ENCODE peak calls at places on chromosome 12, in six cellular contexts. S, Z, M, O, T and R are unnamed samples.

GRCh38 chr12:51341259-51342007 is 5.0 kb downstream of the CELA1 start:
- DNase-seq in S (peak; percentile 80), T (peak; percentile 84), O (peak; percentile 41), M (peak; percentile 70), Z (no peak), R (peak; percentile 79)

GRCh38 chr12:72236071-72236705 is 36.0 kb upstream of the TRHDE start:
- DNase-seq in S (no peak), Z (no peak), M (no peak), O (no peak), T (no peak), R (no peak)

GRCh38 chr12:106137456-106138278 is 1.1 kb downstream of the NUAK1 start:
- DNase-seq in S (peak; percentile 47), Z (no peak), T (peak; percentile 24), O (no peak), M (no peak), R (no peak)

GRCh38 chr12:62586850-62587249 is 120.2 kb downstream of the MON2 start:
- DNase-seq in M (no peak), Z (no peak), T (no peak), S (no peak), O (no peak), R (no peak)

GRCh38 chr12:106271575-106272505 is 24.0 kb upstream of the CKAP4 start:
- DNase-seq in M (no peak), T (no peak), O (no peak), Z (no peak), S (peak; percentile 91), R (no peak)

GRCh38 chr12:125525879-125526278 is 460.6 kb downstream of the AACS start:
- DNase-seq in M (no peak), T (no peak), O (no peak), S (no peak), Z (no peak), R (no peak)

GRCh38 chr12:108122644-108123043 is 6.4 kb upstream of the WSCD2 start:
- DNase-seq in O (no peak), S (no peak), Z (no peak), M (no peak), T (no peak), R (no peak)

GRCh38 chr12:53048033-53048779 is 1.7 kb upstream of the TNS2 start:
- DNase-seq in T (peak; percentile 49), S (no peak), Z (peak; percentile 64), O (no peak), M (no peak), R (no peak)

GRCh38 chr12:10709808-10710207 is 13.3 kb downstream of the YBX3 start:
- DNase-seq in T (no peak), Z (no peak), M (no peak), O (no peak), S (no peak), R (no peak)

GRCh38 chr12:100668939-100669536 is 95.6 kb downstream of the GAS2L3 start:
- DNase-seq in Z (no peak), S (peak; percentile 91), O (peak; percentile 66), M (peak; percentile 77), T (peak; percentile 89), R (peak; percentile 79)

GRCh38 chr12:65829716-65830115 is 5.4 kb downstream of the HMGA2 start:
- DNase-seq in O (no peak), T (no peak), S (no peak), M (no peak), Z (no peak), R (no peak)

GRCh38 chr12:24780969-24781368 is 167.9 kb downstream of the BCAT1 start:
- DNase-seq in T (peak; percentile 8), S (no peak), O (no peak), M (no peak), Z (no peak), R (peak; percentile 47)

GRCh38 chr12:110314308-110314707 is 33.3 kb downstream of the ATP2A2 start:
- DNase-seq in Z (no peak), T (no peak), M (no peak), S (no peak), O (no peak), R (peak; percentile 87)

GRCh38 chr12:114659084-114659483 is 24.9 kb downstream of the TBX3 start:
- DNase-seq in Z (no peak), S (no peak), T (no peak), O (no peak), M (no peak), R (no peak)
- H3K27me3 ChIP-seq in Z (no peaks in the 10 kb centered on the region), S (no peaks in the 10 kb centered on the region), T (peaks cover 77% of the 10 kb centered on the region), O (peaks cover 14% of the 10 kb centered on the region), M (peaks cover 16% of the 10 kb centered on the region), R (peaks cover 14% of the 10 kb centered on the region)

GRCh38 chr12:94098466-94098865 is 49.9 kb upstream of the PLXNC1 start:
- DNase-seq in M (no peak), T (no peak), Z (no peak), O (no peak), S (no peak), R (no peak)

GRCh38 chr12:94100990-94101901 is 47.1 kb upstream of the PLXNC1 start:
- DNase-seq in T (peak; percentile 87), O (peak; percentile 29), M (peak; percentile 69), Z (peak; percentile 67), S (peak; percentile 88), R (peak; percentile 84)

GRCh38 chr12:94099191-94099983 is 49.0 kb upstream of the PLXNC1 start:
- DNase-seq in M (no peak), S (no peak), T (no peak), Z (peak; percentile 71), O (no peak), R (no peak)

GRCh38 chr12:94101902-94102660 is 46.3 kb upstream of the PLXNC1 start:
- DNase-seq in O (peak; percentile 78), S (peak; percentile 89), T (peak; percentile 94), M (peak; percentile 85), Z (peak; percentile 79), R (peak; percentile 92)

GRCh38 chr12:94100254-94100653 is 48.1 kb upstream of the PLXNC1 start:
- DNase-seq in T (no peak), O (no peak), M (no peak), S (no peak), Z (peak; percentile 80), R (peak; percentile 78)
- H3K4me3 ChIP-seq in T (no peak overlapping the region), O (no peak overlapping the region), M (no peak overlapping the region), S (no peak overlapping the region), Z (no peak overlapping the region), R (no peak overlapping the region)

DNA sequence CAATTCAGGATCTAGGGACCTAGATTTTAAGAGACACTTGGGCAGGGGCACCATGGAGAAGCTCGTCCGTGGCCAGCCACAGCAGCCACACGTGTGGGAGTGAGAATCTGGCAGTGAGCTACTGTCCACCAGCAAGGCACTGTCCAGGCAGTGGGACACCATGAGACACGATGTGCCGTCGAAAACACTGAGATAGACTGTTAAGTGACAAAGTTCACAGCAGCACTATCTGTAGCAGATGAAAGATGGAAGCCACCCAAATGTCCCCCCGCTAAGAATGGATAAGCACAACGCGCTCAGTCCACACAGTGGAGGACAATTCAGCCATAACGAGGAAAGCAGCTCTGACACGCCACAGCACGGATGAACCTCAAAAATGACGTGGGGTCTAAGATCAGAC is 19.7 kb downstream of the RILPL1 start:
- DNase-seq in O (no peak), Z (no peak), S (no peak), T (no peak), M (no peak), R (no peak)
- H3K36me3 ChIP-seq in O (peaks cover 17% of the 10 kb centered on the region), Z (peaks cover 26% of the 10 kb centered on the region), S (peaks cover 34% of the 10 kb centered on the region), T (no peaks in the 10 kb centered on the region), M (peaks cover 83% of the 10 kb centered on the region), R (peaks cover 28% of the 10 kb centered on the region)

GRCh38 chr12:3651585-3652424 is 101.1 kb downstream of the CRACR2A start:
- DNase-seq in M (no peak), T (peak; percentile 24), Z (no peak), S (no peak), O (no peak), R (no peak)
- H3K27me3 ChIP-seq in M (no peaks in the 10 kb centered on the region), T (no peaks in the 10 kb centered on the region), Z (no peaks in the 10 kb centered on the region), S (no peaks in the 10 kb centered on the region), O (no peaks in the 10 kb centered on the region), R (no peaks in the 10 kb centered on the region)

GRCh38 chr12:92571169-92571568 is 131.6 kb upstream of the PLEKHG7 start:
- DNase-seq in M (no peak), Z (no peak), S (no peak), T (no peak), O (no peak), R (no peak)

GRCh38 chr12:92573104-92573503 is 129.7 kb upstream of the PLEKHG7 start:
- DNase-seq in O (no peak), Z (no peak), M (no peak), T (no peak), S (no peak), R (no peak)

GRCh38 chr12:92571844-92572543 is 130.8 kb upstream of the PLEKHG7 start:
- DNase-seq in Z (no peak), O (no peak), S (no peak), T (no peak), M (no peak), R (no peak)

GRCh38 chr12:92574911-92575570 is 127.7 kb upstream of the PLEKHG7 start:
- DNase-seq in T (peak; percentile 23), S (no peak), O (no peak), M (no peak), Z (no peak), R (no peak)

DNA sequence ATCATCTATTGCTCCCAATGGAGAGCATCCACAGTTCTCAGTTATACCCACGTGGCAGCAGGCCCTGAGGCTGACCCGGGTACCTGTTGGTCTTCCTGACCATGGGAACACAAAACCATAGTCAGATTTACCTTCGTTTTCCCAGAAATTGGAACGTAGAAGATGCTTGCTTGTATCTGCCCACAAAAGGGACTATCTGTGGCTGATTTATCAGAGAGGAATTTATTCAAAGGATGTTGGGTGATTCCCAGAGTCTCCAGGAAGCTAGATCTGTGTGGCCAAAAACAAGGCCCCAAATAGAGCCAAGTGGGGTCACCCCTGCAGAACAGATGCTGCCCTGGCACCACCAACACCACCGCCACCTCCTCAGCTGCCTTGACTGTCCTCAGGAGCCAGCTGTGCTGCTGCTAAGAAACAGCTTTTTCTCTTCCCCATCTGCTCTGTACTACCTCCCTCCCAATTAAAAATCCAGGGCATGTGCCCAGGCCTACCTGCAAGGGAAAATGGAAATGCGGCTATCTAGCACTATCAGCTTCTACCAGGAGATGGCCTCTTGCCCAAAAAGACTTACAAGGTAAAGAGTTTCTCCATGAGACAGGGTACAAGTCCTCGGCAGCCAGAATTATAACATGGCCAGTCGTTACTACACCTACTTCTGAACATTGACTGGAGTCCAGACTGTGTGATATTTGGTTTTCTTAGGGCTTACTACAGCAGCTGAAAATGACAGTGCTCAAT is 128.6 kb upstream of the PLEKHG7 start:
- DNase-seq in O (no peak), T (peak; percentile 24), S (no peak), Z (no peak), M (no peak), R (peak; percentile 30)
- H3K4me3 ChIP-seq in O (no peak overlapping the region), T (no peak overlapping the region), S (no peak overlapping the region), Z (no peak overlapping the region), M (no peak overlapping the region), R (no peak overlapping the region)

GRCh38 chr12:56248711-56249110 is 9.5 kb downstream of the ANKRD52 start:
- DNase-seq in S (no peak), Z (no peak), O (no peak), M (no peak), T (no peak), R (no peak)
- H3K36me3 ChIP-seq in S (peaks cover 82% of the 10 kb centered on the region), Z (peaks cover 84% of the 10 kb centered on the region), O (peaks cover 50% of the 10 kb centered on the region), M (peaks cover 97% of the 10 kb centered on the region), T (no peaks in the 10 kb centered on the region), R (peaks cover 65% of the 10 kb centered on the region)